ENCODE peak calls at places on chromosomes 12 and 14, in six cellular contexts. One of them, this sample, is unnamed.

GRCh38 chr12:55720894-55721444 is 776 bp downstream of the RDH5 start:
- DNase-seq in suprapubic skin: peak; percentile 83
- DNase-seq in tibial artery: peak; percentile 86
- DNase-seq in left ventricle myocardium inferior: peak; percentile 56
- DNase-seq in left lung: peak; percentile 73
- DNase-seq in upper lobe of left lung: peak; percentile 79
- DNase-seq in this sample: no peak

GRCh38 chr12:76455582-76456345 is 103.8 kb downstream of the OSBPL8 start:
- DNase-seq in suprapubic skin: no peak
- DNase-seq in tibial artery: no peak
- DNase-seq in left ventricle myocardium inferior: no peak
- DNase-seq in left lung: no peak
- DNase-seq in upper lobe of left lung: no peak
- DNase-seq in this sample: no peak

GRCh38 chr12:76636141-76636692 is 76.6 kb upstream of the OSBPL8 start:
- DNase-seq in suprapubic skin: no peak
- DNase-seq in tibial artery: no peak
- DNase-seq in left ventricle myocardium inferior: no peak
- DNase-seq in left lung: no peak
- DNase-seq in upper lobe of left lung: no peak
- DNase-seq in this sample: no peak

GRCh38 chr14:28954025-28954424 is 187.4 kb downstream of the FOXG1 start:
- DNase-seq in suprapubic skin: no peak
- DNase-seq in tibial artery: no peak
- DNase-seq in left ventricle myocardium inferior: no peak
- DNase-seq in left lung: no peak
- DNase-seq in upper lobe of left lung: no peak
- DNase-seq in this sample: no peak

GRCh38 chr12:113162102-113163029 is 12.8 kb downstream of the CFAP73 start:
- DNase-seq in suprapubic skin: no peak
- DNase-seq in tibial artery: no peak
- DNase-seq in left ventricle myocardium inferior: peak; percentile 39
- DNase-seq in left lung: no peak
- DNase-seq in upper lobe of left lung: no peak
- DNase-seq in this sample: no peak

GRCh38 chr12:47811070-47811391 is 8.7 kb downstream of the HDAC7 start:
- DNase-seq in suprapubic skin: no peak
- DNase-seq in tibial artery: no peak
- DNase-seq in left ventricle myocardium inferior: no peak
- DNase-seq in left lung: no peak
- DNase-seq in upper lobe of left lung: no peak
- DNase-seq in this sample: no peak

GRCh38 chr12:122126342-122126635 is 47.7 kb downstream of the IL31 start:
- DNase-seq in suprapubic skin: no peak
- DNase-seq in tibial artery: no peak
- DNase-seq in left ventricle myocardium inferior: no peak
- DNase-seq in left lung: no peak
- DNase-seq in upper lobe of left lung: no peak
- DNase-seq in this sample: no peak

GRCh38 chr12:99253068-99253467 is 394.5 kb upstream of the GARIN6 start:
- DNase-seq in suprapubic skin: no peak
- DNase-seq in tibial artery: no peak
- DNase-seq in left ventricle myocardium inferior: no peak
- DNase-seq in left lung: no peak
- DNase-seq in upper lobe of left lung: no peak
- DNase-seq in this sample: no peak

GRCh38 chr12:25107920-25108319 is 87.0 kb downstream of the DNAI7 start:
- DNase-seq in suprapubic skin: no peak
- DNase-seq in tibial artery: no peak
- DNase-seq in left ventricle myocardium inferior: no peak
- DNase-seq in left lung: no peak
- DNase-seq in upper lobe of left lung: no peak
- DNase-seq in this sample: no peak

GRCh38 chr12:120705618-120706017 is 4.6 kb upstream of the UNC119B start:
- DNase-seq in suprapubic skin: no peak
- DNase-seq in tibial artery: no peak
- DNase-seq in left ventricle myocardium inferior: no peak
- DNase-seq in left lung: peak; percentile 56
- DNase-seq in upper lobe of left lung: peak; percentile 57
- DNase-seq in this sample: no peak

GRCh38 chr14:95097385-95097784 is 59.9 kb downstream of the DICER1 start:
- DNase-seq in suprapubic skin: no peak
- DNase-seq in tibial artery: no peak
- DNase-seq in left ventricle myocardium inferior: no peak
- DNase-seq in left lung: no peak
- DNase-seq in upper lobe of left lung: no peak
- DNase-seq in this sample: no peak

GRCh38 chr14:51216602-51217001 is 23.4 kb upstream of the TMX1 start:
- DNase-seq in suprapubic skin: no peak
- DNase-seq in tibial artery: no peak
- DNase-seq in left ventricle myocardium inferior: no peak
- DNase-seq in left lung: no peak
- DNase-seq in upper lobe of left lung: no peak
- DNase-seq in this sample: no peak

GRCh38 chr12:3034067-3034750 is 43.0 kb upstream of the TSPAN9 start:
- DNase-seq in suprapubic skin: no peak
- DNase-seq in tibial artery: peak; percentile 35
- DNase-seq in left ventricle myocardium inferior: peak; percentile 65
- DNase-seq in left lung: no peak
- DNase-seq in upper lobe of left lung: peak; percentile 40
- DNase-seq in this sample: no peak

GRCh38 chr12:131390408-131391100 is 320.3 kb upstream of the SFSWAP start:
- DNase-seq in suprapubic skin: no peak
- DNase-seq in tibial artery: no peak
- DNase-seq in left ventricle myocardium inferior: no peak
- DNase-seq in left lung: no peak
- DNase-seq in upper lobe of left lung: no peak
- DNase-seq in this sample: no peak

GRCh38 chr14:52951730-52952481 is 1.1 kb upstream of the FERMT2 start:
- DNase-seq in suprapubic skin: no peak
- DNase-seq in tibial artery: peak; percentile 48
- DNase-seq in left ventricle myocardium inferior: no peak
- DNase-seq in left lung: peak; percentile 41
- DNase-seq in upper lobe of left lung: peak; percentile 49
- DNase-seq in this sample: no peak

GRCh38 chr14:104866451-104867370 is 1.6 kb downstream of the CEP170B start:
- DNase-seq in suprapubic skin: peak; percentile 64
- DNase-seq in tibial artery: no peak
- DNase-seq in left ventricle myocardium inferior: peak; percentile 10
- DNase-seq in left lung: peak; percentile 29
- DNase-seq in upper lobe of left lung: no peak
- DNase-seq in this sample: no peak

GRCh38 chr12:46783881-46784280 is 41.9 kb downstream of the SLC38A4 start:
- DNase-seq in suprapubic skin: no peak
- DNase-seq in tibial artery: no peak
- DNase-seq in left ventricle myocardium inferior: no peak
- DNase-seq in left lung: no peak
- DNase-seq in upper lobe of left lung: no peak
- DNase-seq in this sample: no peak

GRCh38 chr14:38129705-38130104 is 78.0 kb upstream of the SSTR1 start:
- DNase-seq in suprapubic skin: no peak
- DNase-seq in tibial artery: no peak
- DNase-seq in left ventricle myocardium inferior: no peak
- DNase-seq in left lung: no peak
- DNase-seq in upper lobe of left lung: no peak
- DNase-seq in this sample: peak; percentile 4

GRCh38 chr14:99660794-99661193 is 15.9 kb downstream of the HHIPL1 start:
- DNase-seq in suprapubic skin: no peak
- DNase-seq in tibial artery: no peak
- DNase-seq in left ventricle myocardium inferior: no peak
- DNase-seq in left lung: no peak
- DNase-seq in upper lobe of left lung: no peak
- DNase-seq in this sample: no peak

GRCh38 chr12:17381211-17381610 is 708.8 kb downstream of the RERGL start:
- DNase-seq in suprapubic skin: no peak
- DNase-seq in tibial artery: no peak
- DNase-seq in left ventricle myocardium inferior: no peak
- DNase-seq in left lung: no peak
- DNase-seq in upper lobe of left lung: no peak
- DNase-seq in this sample: no peak

GRCh38 chr12:12546314-12546772 is 16.3 kb downstream of the DUSP16 start:
- DNase-seq in suprapubic skin: no peak
- DNase-seq in tibial artery: no peak
- DNase-seq in left ventricle myocardium inferior: no peak
- DNase-seq in left lung: no peak
- DNase-seq in upper lobe of left lung: no peak
- DNase-seq in this sample: no peak

GRCh38 chr14:52014601-52015267 is 25.4 kb downstream of the RTRAF start:
- DNase-seq in suprapubic skin: no peak
- DNase-seq in tibial artery: no peak
- DNase-seq in left ventricle myocardium inferior: peak; percentile 65
- DNase-seq in left lung: no peak
- DNase-seq in upper lobe of left lung: no peak
- DNase-seq in this sample: no peak

GRCh38 chr12:115541891-115542361 is 735.6 kb downstream of the MED13L start:
- DNase-seq in suprapubic skin: no peak
- DNase-seq in tibial artery: no peak
- DNase-seq in left ventricle myocardium inferior: no peak
- DNase-seq in left lung: no peak
- DNase-seq in upper lobe of left lung: no peak
- DNase-seq in this sample: no peak

GRCh38 chr12:9134981-9135628 is 19.4 kb upstream of the A2M start:
- DNase-seq in suprapubic skin: no peak
- DNase-seq in tibial artery: no peak
- DNase-seq in left ventricle myocardium inferior: no peak
- DNase-seq in left lung: peak; percentile 37
- DNase-seq in upper lobe of left lung: no peak
- DNase-seq in this sample: no peak

GRCh38 chr12:63420206-63420644 is 248.1 kb downstream of the DPY19L2 start:
- DNase-seq in suprapubic skin: no peak
- DNase-seq in tibial artery: no peak
- DNase-seq in left ventricle myocardium inferior: peak; percentile 15
- DNase-seq in left lung: no peak
- DNase-seq in upper lobe of left lung: no peak
- DNase-seq in this sample: peak; percentile 1

GRCh38 chr12:81329088-81329487 is 251.2 kb downstream of the ACSS3 start:
- DNase-seq in suprapubic skin: no peak
- DNase-seq in tibial artery: no peak
- DNase-seq in left ventricle myocardium inferior: no peak
- DNase-seq in left lung: no peak
- DNase-seq in upper lobe of left lung: no peak
- DNase-seq in this sample: no peak

GRCh38 chr12:56115329-56115728 is 1.1 kb upstream of the RPL41 start:
- DNase-seq in suprapubic skin: no peak
- DNase-seq in tibial artery: no peak
- DNase-seq in left ventricle myocardium inferior: no peak
- DNase-seq in left lung: peak; percentile 36
- DNase-seq in upper lobe of left lung: no peak
- DNase-seq in this sample: no peak

GRCh38 chr14:49975286-49975685 is 82.4 kb downstream of the ARF6 start:
- DNase-seq in suprapubic skin: no peak
- DNase-seq in tibial artery: no peak
- DNase-seq in left ventricle myocardium inferior: no peak
- DNase-seq in left lung: no peak
- DNase-seq in upper lobe of left lung: no peak
- DNase-seq in this sample: no peak

GRCh38 chr14:55780156-55780946 is 200.3 kb downstream of the KTN1 start:
- DNase-seq in suprapubic skin: no peak
- DNase-seq in tibial artery: peak; percentile 48
- DNase-seq in left ventricle myocardium inferior: peak; percentile 21
- DNase-seq in left lung: peak; percentile 50
- DNase-seq in upper lobe of left lung: peak; percentile 60
- DNase-seq in this sample: no peak

GRCh38 chr14:20019257-20019865 is at the start of gene OR4K14:
- DNase-seq in suprapubic skin: no peak
- DNase-seq in tibial artery: no peak
- DNase-seq in left ventricle myocardium inferior: no peak
- DNase-seq in left lung: no peak
- DNase-seq in upper lobe of left lung: no peak
- DNase-seq in this sample: no peak
- H3K9me3 ChIP-seq in suprapubic skin: no peaks in the 10 kb centered on the region
- H3K9me3 ChIP-seq in tibial artery: no peaks in the 10 kb centered on the region
- H3K9me3 ChIP-seq in left ventricle myocardium inferior: peaks cover 5% of the 10 kb centered on the region
- H3K9me3 ChIP-seq in left lung: no peaks in the 10 kb centered on the region
- H3K9me3 ChIP-seq in upper lobe of left lung: peaks cover 4% of the 10 kb centered on the region
- H3K9me3 ChIP-seq in this sample: peaks cover under 1% of the 10 kb centered on the region

GRCh38 chr12:105235747-105236476 is at the start of gene APPL2:
- DNase-seq in suprapubic skin: peak; percentile 94
- DNase-seq in tibial artery: peak; percentile 90
- DNase-seq in left ventricle myocardium inferior: peak; percentile 92
- DNase-seq in left lung: peak; percentile 92
- DNase-seq in upper lobe of left lung: peak; percentile 93
- DNase-seq in this sample: peak; percentile 78
- TF ChIP-seq CTCF in suprapubic skin: peak; percentile 19
- TF ChIP-seq CTCF in tibial artery: peak; percentile 48
- TF ChIP-seq CTCF in left ventricle myocardium inferior: peak; percentile 60
- TF ChIP-seq CTCF in left lung: peak; percentile 41
- TF ChIP-seq CTCF in upper lobe of left lung: peak; percentile 75
- TF ChIP-seq CTCF in this sample: peak; percentile 48

DNA sequence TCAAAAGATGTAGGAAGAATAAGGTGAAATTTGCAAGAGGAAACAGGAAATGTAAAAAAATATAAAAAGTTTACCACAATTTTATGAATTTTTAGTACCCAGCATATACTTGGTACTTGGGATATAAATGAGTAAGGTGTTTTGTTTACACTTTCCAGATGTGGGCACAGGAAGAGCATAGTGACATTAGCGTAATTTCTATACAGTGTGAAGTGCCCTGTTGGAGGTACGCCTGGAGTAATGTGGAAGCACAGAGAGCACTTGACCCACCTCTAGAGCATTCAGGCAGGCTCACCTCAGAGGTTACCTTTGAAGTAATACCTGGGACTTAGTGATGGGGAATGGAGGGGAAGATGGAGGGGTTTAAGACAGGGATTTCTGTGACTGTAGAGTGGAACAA is 89.5 kb downstream of the AEBP2 start:
- DNase-seq in suprapubic skin: no peak
- DNase-seq in tibial artery: no peak
- DNase-seq in left ventricle myocardium inferior: no peak
- DNase-seq in left lung: no peak
- DNase-seq in upper lobe of left lung: no peak
- DNase-seq in this sample: no peak
- H3K27ac ChIP-seq in suprapubic skin: no peak overlapping the region
- H3K27ac ChIP-seq in tibial artery: no peak overlapping the region
- H3K27ac ChIP-seq in left ventricle myocardium inferior: no peak overlapping the region
- H3K27ac ChIP-seq in left lung: no peak overlapping the region
- H3K27ac ChIP-seq in upper lobe of left lung: no peak overlapping the region
- H3K27ac ChIP-seq in this sample: no peak overlapping the region

DNA sequence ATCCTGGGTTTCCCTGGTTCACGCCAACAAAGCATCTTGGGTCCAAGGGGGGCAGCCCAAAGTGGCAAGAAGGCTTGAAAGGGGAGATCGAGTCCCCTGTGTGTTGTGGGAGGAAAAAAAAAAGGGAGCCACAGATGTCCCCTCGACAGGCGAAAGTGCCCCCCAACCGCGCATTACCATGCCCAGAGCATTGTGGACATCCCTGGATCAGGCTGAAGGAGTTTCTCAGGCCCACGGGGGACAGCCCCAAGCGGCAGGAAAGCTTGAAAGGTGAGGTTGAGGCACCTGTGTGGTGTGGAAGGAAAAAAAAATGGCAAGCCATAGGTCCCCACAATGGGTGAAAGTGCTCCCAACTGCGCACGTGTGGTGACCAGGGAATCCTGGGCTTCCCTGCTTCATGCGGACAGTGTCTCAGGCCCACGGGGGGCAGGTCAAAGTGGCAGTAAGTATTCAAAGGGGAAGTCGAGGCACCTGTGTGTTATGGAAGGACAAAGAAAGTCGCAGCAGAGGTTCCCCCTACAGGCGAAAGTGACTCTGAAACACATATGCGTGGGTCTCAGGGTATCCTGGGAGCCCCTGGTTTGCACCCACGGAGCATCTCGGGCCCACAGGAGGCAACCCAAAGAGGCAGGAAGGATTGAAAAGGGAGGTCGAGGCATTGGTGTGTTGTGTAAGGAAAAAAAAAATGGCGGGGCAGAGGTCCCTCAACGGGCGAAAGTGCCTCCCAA is 580.1 kb downstream of the ALG10 start:
- DNase-seq in suprapubic skin: no peak
- DNase-seq in tibial artery: no peak
- DNase-seq in left ventricle myocardium inferior: no peak
- DNase-seq in left lung: no peak
- DNase-seq in upper lobe of left lung: peak; percentile 16
- DNase-seq in this sample: peak; percentile 12
- H3K9me3 ChIP-seq in suprapubic skin: peaks cover 57% of the 10 kb centered on the region
- H3K9me3 ChIP-seq in tibial artery: peaks cover 2% of the 10 kb centered on the region
- H3K9me3 ChIP-seq in left ventricle myocardium inferior: peaks cover 100% of the 10 kb centered on the region
- H3K9me3 ChIP-seq in left lung: no peaks in the 10 kb centered on the region
- H3K9me3 ChIP-seq in upper lobe of left lung: peaks cover 98% of the 10 kb centered on the region
- H3K9me3 ChIP-seq in this sample: peaks cover 84% of the 10 kb centered on the region

This sample was measured in CD4-positive, alpha-beta T cell.